ENCODE peak calls at places on chromosomes 1 and 21, in eight cellular contexts. One of them, this sample, is unnamed.

GRCh38 chr1:170807432-170807831 is 127.9 kb upstream of the MROH9 start:
- DNase-seq in stimulated activated CD4-positive, alpha-beta T cell treated with anti-CD3 and anti-CD28 coated beads, Interleukin-2, amount 100 ng/mL, for 48 hours: no peak
- DNase-seq in endothelial cell of umbilical vein: no peak
- DNase-seq in CD4-positive, alpha-beta memory T cell: no peak
- DNase-seq in kidney: no peak
- DNase-seq in NCI-H69: no peak
- DNase-seq in AG10803: peak
- DNase-seq in progenitor cell of endocrine pancreas: no peak
- DNase-seq in this sample: no peak

GRCh38 chr1:53091841-53092645 is 30.0 kb downstream of the PODN start:
- DNase-seq in stimulated activated CD4-positive, alpha-beta T cell treated with anti-CD3 and anti-CD28 coated beads, Interleukin-2, amount 100 ng/mL, for 48 hours: no peak
- DNase-seq in endothelial cell of umbilical vein: no peak
- DNase-seq in CD4-positive, alpha-beta memory T cell: no peak
- DNase-seq in kidney: no peak
- DNase-seq in NCI-H69: no peak
- DNase-seq in AG10803: peak
- DNase-seq in progenitor cell of endocrine pancreas: no peak
- DNase-seq in this sample: no peak

GRCh38 chr1:225488671-225489070 is 60.8 kb upstream of the LBR start:
- DNase-seq in stimulated activated CD4-positive, alpha-beta T cell treated with anti-CD3 and anti-CD28 coated beads, Interleukin-2, amount 100 ng/mL, for 48 hours: no peak
- DNase-seq in endothelial cell of umbilical vein: no peak
- DNase-seq in CD4-positive, alpha-beta memory T cell: no peak
- DNase-seq in kidney: no peak
- DNase-seq in NCI-H69: no peak
- DNase-seq in AG10803: no peak
- DNase-seq in progenitor cell of endocrine pancreas: no peak
- DNase-seq in this sample: no peak

GRCh38 chr1:226371866-226372490 is 35.9 kb downstream of the PARP1 start:
- DNase-seq in stimulated activated CD4-positive, alpha-beta T cell treated with anti-CD3 and anti-CD28 coated beads, Interleukin-2, amount 100 ng/mL, for 48 hours: no peak
- DNase-seq in endothelial cell of umbilical vein: no peak
- DNase-seq in CD4-positive, alpha-beta memory T cell: no peak
- DNase-seq in kidney: no peak
- DNase-seq in NCI-H69: no peak
- DNase-seq in AG10803: no peak
- DNase-seq in progenitor cell of endocrine pancreas: no peak
- DNase-seq in this sample: no peak

GRCh38 chr21:16195476-16195875 is 465.7 kb downstream of the USP25 start:
- DNase-seq in stimulated activated CD4-positive, alpha-beta T cell treated with anti-CD3 and anti-CD28 coated beads, Interleukin-2, amount 100 ng/mL, for 48 hours: no peak
- DNase-seq in endothelial cell of umbilical vein: peak
- DNase-seq in CD4-positive, alpha-beta memory T cell: no peak
- DNase-seq in kidney: no peak
- DNase-seq in NCI-H69: no peak
- DNase-seq in AG10803: peak
- DNase-seq in progenitor cell of endocrine pancreas: no peak
- DNase-seq in this sample: no peak

GRCh38 chr1:66732407-66733166 is 19.7 kb upstream of the DYNLT5 start:
- DNase-seq in stimulated activated CD4-positive, alpha-beta T cell treated with anti-CD3 and anti-CD28 coated beads, Interleukin-2, amount 100 ng/mL, for 48 hours: no peak
- DNase-seq in endothelial cell of umbilical vein: peak
- DNase-seq in CD4-positive, alpha-beta memory T cell: no peak
- DNase-seq in kidney: no peak
- DNase-seq in NCI-H69: no peak
- DNase-seq in AG10803: peak
- DNase-seq in progenitor cell of endocrine pancreas: no peak
- DNase-seq in this sample: no peak

GRCh38 chr1:157404063-157404501 is 148.2 kb downstream of the FCRL5 start:
- DNase-seq in stimulated activated CD4-positive, alpha-beta T cell treated with anti-CD3 and anti-CD28 coated beads, Interleukin-2, amount 100 ng/mL, for 48 hours: no peak
- DNase-seq in endothelial cell of umbilical vein: peak
- DNase-seq in CD4-positive, alpha-beta memory T cell: no peak
- DNase-seq in kidney: no peak
- DNase-seq in NCI-H69: no peak
- DNase-seq in AG10803: peak
- DNase-seq in progenitor cell of endocrine pancreas: no peak
- DNase-seq in this sample: no peak

GRCh38 chr1:230860617-230861384 is 7.5 kb downstream of the C1orf198 start:
- DNase-seq in stimulated activated CD4-positive, alpha-beta T cell treated with anti-CD3 and anti-CD28 coated beads, Interleukin-2, amount 100 ng/mL, for 48 hours: no peak
- DNase-seq in endothelial cell of umbilical vein: no peak
- DNase-seq in CD4-positive, alpha-beta memory T cell: no peak
- DNase-seq in kidney: no peak
- DNase-seq in NCI-H69: no peak
- DNase-seq in AG10803: no peak
- DNase-seq in progenitor cell of endocrine pancreas: no peak
- DNase-seq in this sample: no peak

GRCh38 chr1:94095744-94096469 is 25.0 kb downstream of the ABCA4 start:
- DNase-seq in stimulated activated CD4-positive, alpha-beta T cell treated with anti-CD3 and anti-CD28 coated beads, Interleukin-2, amount 100 ng/mL, for 48 hours: no peak
- DNase-seq in endothelial cell of umbilical vein: no peak
- DNase-seq in CD4-positive, alpha-beta memory T cell: no peak
- DNase-seq in kidney: no peak
- DNase-seq in NCI-H69: no peak
- DNase-seq in AG10803: peak
- DNase-seq in progenitor cell of endocrine pancreas: no peak
- DNase-seq in this sample: no peak

GRCh38 chr1:162571696-162572095 is 10.2 kb downstream of the UAP1 start:
- DNase-seq in stimulated activated CD4-positive, alpha-beta T cell treated with anti-CD3 and anti-CD28 coated beads, Interleukin-2, amount 100 ng/mL, for 48 hours: no peak
- DNase-seq in endothelial cell of umbilical vein: peak
- DNase-seq in CD4-positive, alpha-beta memory T cell: no peak
- DNase-seq in kidney: no peak
- DNase-seq in NCI-H69: peak
- DNase-seq in AG10803: no peak
- DNase-seq in progenitor cell of endocrine pancreas: no peak
- DNase-seq in this sample: no peak

GRCh38 chr1:170309389-170310013 is 163.7 kb downstream of the NTMT2 start:
- DNase-seq in stimulated activated CD4-positive, alpha-beta T cell treated with anti-CD3 and anti-CD28 coated beads, Interleukin-2, amount 100 ng/mL, for 48 hours: no peak
- DNase-seq in endothelial cell of umbilical vein: no peak
- DNase-seq in CD4-positive, alpha-beta memory T cell: no peak
- DNase-seq in kidney: no peak
- DNase-seq in NCI-H69: no peak
- DNase-seq in AG10803: peak
- DNase-seq in progenitor cell of endocrine pancreas: no peak
- DNase-seq in this sample: no peak

GRCh38 chr1:206829282-206829681 is 36.1 kb upstream of the IL20 start:
- DNase-seq in stimulated activated CD4-positive, alpha-beta T cell treated with anti-CD3 and anti-CD28 coated beads, Interleukin-2, amount 100 ng/mL, for 48 hours: no peak
- DNase-seq in endothelial cell of umbilical vein: no peak
- DNase-seq in CD4-positive, alpha-beta memory T cell: no peak
- DNase-seq in kidney: no peak
- DNase-seq in NCI-H69: no peak
- DNase-seq in AG10803: no peak
- DNase-seq in progenitor cell of endocrine pancreas: no peak
- DNase-seq in this sample: no peak

GRCh38 chr1:31782766-31783410 is 18.7 kb upstream of the ADGRB2 start:
- DNase-seq in stimulated activated CD4-positive, alpha-beta T cell treated with anti-CD3 and anti-CD28 coated beads, Interleukin-2, amount 100 ng/mL, for 48 hours: no peak
- DNase-seq in endothelial cell of umbilical vein: no peak
- DNase-seq in CD4-positive, alpha-beta memory T cell: no peak
- DNase-seq in kidney: peak
- DNase-seq in NCI-H69: peak
- DNase-seq in AG10803: no peak
- DNase-seq in progenitor cell of endocrine pancreas: no peak
- DNase-seq in this sample: no peak

GRCh38 chr1:36881071-36881405 is 153.3 kb downstream of the GRIK3 start:
- DNase-seq in stimulated activated CD4-positive, alpha-beta T cell treated with anti-CD3 and anti-CD28 coated beads, Interleukin-2, amount 100 ng/mL, for 48 hours: no peak
- DNase-seq in endothelial cell of umbilical vein: no peak
- DNase-seq in CD4-positive, alpha-beta memory T cell: no peak
- DNase-seq in kidney: no peak
- DNase-seq in NCI-H69: no peak
- DNase-seq in AG10803: no peak
- DNase-seq in progenitor cell of endocrine pancreas: no peak
- DNase-seq in this sample: no peak

GRCh38 chr21:45993210-45994085 is 11.9 kb downstream of the COL6A1 start:
- DNase-seq in stimulated activated CD4-positive, alpha-beta T cell treated with anti-CD3 and anti-CD28 coated beads, Interleukin-2, amount 100 ng/mL, for 48 hours: no peak
- DNase-seq in endothelial cell of umbilical vein: no peak
- DNase-seq in CD4-positive, alpha-beta memory T cell: peak
- DNase-seq in kidney: peak
- DNase-seq in NCI-H69: no peak
- DNase-seq in AG10803: no peak
- DNase-seq in progenitor cell of endocrine pancreas: no peak
- DNase-seq in this sample: peak

GRCh38 chr1:226943927-226944326 is 3.8 kb downstream of the COQ8A start:
- DNase-seq in stimulated activated CD4-positive, alpha-beta T cell treated with anti-CD3 and anti-CD28 coated beads, Interleukin-2, amount 100 ng/mL, for 48 hours: no peak
- DNase-seq in endothelial cell of umbilical vein: no peak
- DNase-seq in CD4-positive, alpha-beta memory T cell: no peak
- DNase-seq in kidney: no peak
- DNase-seq in NCI-H69: no peak
- DNase-seq in AG10803: no peak
- DNase-seq in progenitor cell of endocrine pancreas: no peak
- DNase-seq in this sample: no peak

GRCh38 chr1:7267493-7267892 is 482.2 kb downstream of the CAMTA1 start:
- DNase-seq in stimulated activated CD4-positive, alpha-beta T cell treated with anti-CD3 and anti-CD28 coated beads, Interleukin-2, amount 100 ng/mL, for 48 hours: no peak
- DNase-seq in endothelial cell of umbilical vein: no peak
- DNase-seq in CD4-positive, alpha-beta memory T cell: no peak
- DNase-seq in kidney: no peak
- DNase-seq in NCI-H69: peak
- DNase-seq in AG10803: no peak
- DNase-seq in progenitor cell of endocrine pancreas: no peak
- DNase-seq in this sample: no peak

GRCh38 chr1:2192031-2192995 is 2.3 kb downstream of the FAAP20 start:
- DNase-seq in stimulated activated CD4-positive, alpha-beta T cell treated with anti-CD3 and anti-CD28 coated beads, Interleukin-2, amount 100 ng/mL, for 48 hours: no peak
- DNase-seq in endothelial cell of umbilical vein: no peak
- DNase-seq in CD4-positive, alpha-beta memory T cell: no peak
- DNase-seq in kidney: peak
- DNase-seq in NCI-H69: no peak
- DNase-seq in AG10803: peak
- DNase-seq in progenitor cell of endocrine pancreas: no peak
- DNase-seq in this sample: no peak

This sample was measured in Caco-2.